ENCODE peak calls at places on chromosomes 6 and 20, in five cellular contexts. X is IMR-90, T is dorsolateral prefrontal cortex, U is PC-3, D is mesothelial cell of epicardium. J is an unnamed sample.

GRCh38 chr6:24755284-24755683 is 19.5 kb upstream of the GMNN start:
- DNase-seq in X (no peak), T (no peak), U (no peak), D (no peak), J (no peak)

GRCh38 chr20:58500256-58500655 is 14.9 kb downstream of the APCDD1L start:
- DNase-seq in X (no peak), T (no peak), U (no peak), D (no peak), J (no peak)

GRCh38 chr6:455006-455585 is 63.5 kb downstream of the IRF4 start:
- DNase-seq in X (peak), T (no peak), U (peak), D (no peak), J (peak)

GRCh38 chr20:31670371-31671228 is 32.9 kb downstream of the COX4I2 start:
- DNase-seq in X (peak), T (peak), U (no peak), D (no peak), J (no peak)

GRCh38 chr6:37705239-37706051 is 7.8 kb upstream of the MDGA1 start:
- DNase-seq in X (peak), T (peak), U (peak), D (peak), J (no peak)

GRCh38 chr6:156839591-156840001 is 62.4 kb downstream of the ARID1B start:
- DNase-seq in X (peak), T (no peak), U (no peak), D (no peak), J (no peak)

GRCh38 chr20:50799176-50799889 is 4.5 kb downstream of the BCAS4 start:
- DNase-seq in X (no peak), T (no peak), U (no peak), D (no peak), J (no peak)

GRCh38 chr6:50257322-50257721 is 207.6 kb upstream of the DEFB112 start:
- DNase-seq in X (no peak), T (no peak), U (no peak), D (no peak), J (no peak)

GRCh38 chr6:148608211-148608951 is 138.4 kb upstream of the UST start:
- DNase-seq in X (peak), T (no peak), U (peak), D (no peak), J (no peak)

GRCh38 chr6:44269168-44269920 is 906 bp upstream of the TMEM151B start:
- DNase-seq in X (no peak), T (no peak), U (no peak), D (no peak), J (no peak)

GRCh38 chr6:158517581-158517980 is 42.3 kb upstream of the TMEM181 start:
- DNase-seq in X (no peak), T (no peak), U (no peak), D (no peak), J (no peak)

GRCh38 chr20:14335122-14335521 is 2.3 kb downstream of the FLRT3 start:
- DNase-seq in X (no peak), T (no peak), U (no peak), D (no peak), J (no peak)

GRCh38 chr20:199996-200395 is 10.5 kb upstream of the DEFB128 start:
- DNase-seq in X (no peak), T (no peak), U (no peak), D (no peak), J (no peak)

GRCh38 chr20:57708694-57709673 is 831 bp downstream of the PMEPA1 start:
- DNase-seq in X (peak), T (no peak), U (no peak), D (no peak), J (no peak)

GRCh38 chr20:35462351-35462750 is 7.0 kb downstream of the CEP250 start:
- DNase-seq in X (no peak), T (no peak), U (no peak), D (no peak), J (no peak)

GRCh38 chr6:7254980-7255825 is 57.8 kb downstream of the SSR1 start:
- DNase-seq in X (no peak), T (no peak), U (no peak), D (no peak), J (no peak)

GRCh38 chr6:17707371-17707651 is 586 bp upstream of the NUP153 start:
- DNase-seq in X (no peak), T (no peak), U (peak), D (no peak), J (no peak)

GRCh38 chr6:106257195-106257594 is 68.4 kb downstream of the ATG5 start:
- DNase-seq in X (peak), T (no peak), U (peak), D (no peak), J (peak)

GRCh38 chr6:136599324-136600011 is 49.2 kb upstream of the MAP7 start:
- DNase-seq in X (peak), T (no peak), U (no peak), D (no peak), J (no peak)

GRCh38 chr6:26543953-26544352 is 5.8 kb downstream of the HMGN4 start:
- DNase-seq in X (peak), T (no peak), U (peak), D (no peak), J (peak)

GRCh38 chr20:38127011-38127621 is 38.0 kb downstream of the TGM2 start:
- DNase-seq in X (peak), T (no peak), U (peak), D (no peak), J (peak)

GRCh38 chr6:31042801-31043200 is 32.5 kb downstream of the MUC22 start:
- DNase-seq in X (peak), T (no peak), U (peak), D (no peak), J (peak)

GRCh38 chr6:38056361-38056760 is 236.8 kb downstream of the ZFAND3 start:
- DNase-seq in X (no peak), T (no peak), U (no peak), D (no peak), J (no peak)

GRCh38 chr6:44201638-44202303 is 15.0 kb upstream of the MYMX start:
- DNase-seq in X (no peak), T (no peak), U (no peak), D (no peak), J (peak)

GRCh38 chr6:110364364-110364763 is 6.2 kb upstream of the METTL24 start:
- DNase-seq in X (no peak), T (no peak), U (no peak), D (no peak), J (no peak)

GRCh38 chr20:46118481-46119020 is 437 bp downstream of the CD40 start:
- DNase-seq in X (no peak), T (no peak), U (no peak), D (no peak), J (peak)

GRCh38 chr6:42269553-42269952 is 51.9 kb upstream of the MRPS10 start:
- DNase-seq in X (no peak), T (no peak), U (no peak), D (no peak), J (no peak)

GRCh38 chr20:46651091-46651962 is at the start of gene SLC13A3:
- DNase-seq in X (no peak), T (no peak), U (no peak), D (no peak), J (no peak)

GRCh38 chr20:10661261-10661660 is 12.5 kb downstream of the JAG1 start:
- DNase-seq in X (no peak), T (no peak), U (no peak), D (no peak), J (no peak)

GRCh38 chr20:58986968-58987517 is 6.0 kb downstream of the NELFCD start:
- DNase-seq in X (no peak), T (no peak), U (no peak), D (no peak), J (no peak)

GRCh38 chr20:38700146-38700545 is 24.1 kb upstream of the SLC32A1 start:
- DNase-seq in X (no peak), T (no peak), U (no peak), D (no peak), J (no peak)

GRCh38 chr6:52904562-52905279 is 4.8 kb downstream of the GSTA3 start:
- DNase-seq in X (no peak), T (no peak), U (peak), D (no peak), J (no peak)

GRCh38 chr6:129069006-129069405 is 186.1 kb downstream of the LAMA2 start:
- DNase-seq in X (no peak), T (no peak), U (no peak), D (no peak), J (no peak)

GRCh38 chr6:127855542-127856159 is 45.2 kb downstream of the THEMIS start:
- DNase-seq in X (peak), T (no peak), U (peak), D (no peak), J (peak)

GRCh38 chr6:127854009-127854408 is 46.8 kb downstream of the THEMIS start:
- DNase-seq in X (no peak), T (no peak), U (peak), D (no peak), J (no peak)

GRCh38 chr6:127857051-127857637 is 43.7 kb downstream of the THEMIS start:
- DNase-seq in X (no peak), T (no peak), U (no peak), D (no peak), J (no peak)

GRCh38 chr6:127845242-127845641 is 55.6 kb downstream of the THEMIS start:
- DNase-seq in X (no peak), T (no peak), U (no peak), D (no peak), J (no peak)

DNA sequence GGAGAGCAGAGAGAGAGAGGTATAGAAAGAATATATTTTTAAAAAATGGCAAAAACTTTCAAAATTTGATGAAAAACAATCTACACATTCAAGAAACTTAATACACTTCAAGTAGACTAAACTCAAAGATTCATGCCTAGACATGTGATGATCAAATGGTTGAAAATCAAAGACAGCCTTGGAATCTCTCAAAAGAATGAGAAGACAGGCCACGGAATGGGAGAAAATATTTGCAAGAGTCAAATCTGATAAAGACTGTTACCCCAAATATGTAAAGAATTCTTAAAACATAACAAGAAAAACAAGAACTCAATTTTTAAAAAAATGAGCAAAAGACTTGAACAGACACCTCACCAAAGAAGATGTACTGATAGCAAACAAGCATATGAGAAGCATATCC is 49.7 kb downstream of the THEMIS start:
- DNase-seq in X (peak), T (no peak), U (no peak), D (no peak), J (no peak)
- TF ChIP-seq CTCF in X (no peak), T (no peak), U (no peak), D (no peak), J (no peak)

DNA sequence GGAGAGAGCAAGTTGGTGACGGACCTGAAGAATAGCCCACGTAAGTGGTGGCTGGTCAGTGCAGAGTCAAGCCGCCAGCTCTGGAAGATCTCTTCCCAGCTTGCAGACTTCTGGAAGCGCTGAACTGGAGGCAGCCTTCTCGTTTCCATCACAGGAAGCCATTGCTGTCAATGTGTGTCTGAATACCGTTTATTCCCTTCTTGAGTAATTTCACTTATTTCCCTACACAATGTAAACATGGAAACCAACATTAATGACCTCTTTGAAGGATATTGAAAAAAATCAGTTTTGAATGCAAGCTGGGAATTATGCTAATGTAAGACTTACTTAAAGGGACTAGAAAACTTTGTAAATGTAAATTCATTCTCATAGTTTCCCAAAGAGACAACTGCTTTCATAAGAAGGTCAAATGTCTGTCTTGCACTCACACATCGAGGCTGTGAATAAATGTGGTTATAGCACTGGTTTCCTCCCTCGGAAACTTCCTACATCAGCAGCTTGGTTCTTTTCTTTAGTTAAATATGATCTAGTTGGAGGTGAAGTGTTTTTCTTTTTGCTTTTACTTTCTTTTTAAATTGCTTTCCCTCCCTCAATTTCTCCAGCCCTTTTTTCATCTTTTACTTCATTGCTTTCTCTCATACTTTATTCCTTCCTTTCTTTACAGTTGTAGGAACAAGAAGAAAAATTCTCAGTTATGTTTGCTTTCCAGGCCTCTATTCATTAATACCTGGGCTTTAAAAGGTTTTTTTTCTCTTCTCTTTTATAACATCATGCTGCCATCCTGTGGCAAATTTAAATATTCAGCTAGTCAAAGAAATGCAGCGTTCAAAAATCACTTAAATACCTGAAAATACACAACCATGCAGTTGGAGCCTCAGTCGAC is 108.2 kb downstream of the TNFAIP3 start:
- DNase-seq in X (peak), T (no peak), U (peak), D (no peak), J (peak)
- TF ChIP-seq CTCF in X (peak), T (no peak), U (peak), D (no peak), J (peak)

DNA sequence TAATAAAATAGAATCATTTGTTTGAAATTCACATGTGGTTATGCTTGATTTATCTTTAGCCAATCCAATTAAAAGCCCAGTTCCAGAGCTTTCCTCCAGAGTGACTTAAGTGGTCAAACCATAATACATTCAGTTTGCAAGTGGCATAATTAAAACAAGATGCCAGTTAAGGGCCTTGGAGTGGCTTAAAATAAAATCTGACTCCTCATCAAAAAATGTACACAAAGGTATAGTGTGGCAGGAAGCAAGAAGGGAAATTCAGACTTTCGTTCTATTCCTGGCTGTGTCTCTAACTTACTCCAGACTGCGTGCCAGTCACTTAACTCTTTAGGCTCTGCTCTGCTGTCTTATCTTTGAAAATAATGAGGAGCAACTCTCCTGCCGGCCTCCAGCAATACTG is 251.3 kb upstream of the PRND start:
- DNase-seq in X (peak), T (no peak), U (peak), D (no peak), J (no peak)
- TF ChIP-seq CTCF in X (peak), T (no peak), U (no peak), D (no peak), J (no peak)

GRCh38 chr20:2139736-2140135 is 38.1 kb downstream of the STK35 start:
- DNase-seq in X (no peak), T (no peak), U (no peak), D (no peak), J (no peak)
- TF ChIP-seq CTCF in X (no peak), T (no peak), U (no peak), D (no peak), J (no peak)

DNA sequence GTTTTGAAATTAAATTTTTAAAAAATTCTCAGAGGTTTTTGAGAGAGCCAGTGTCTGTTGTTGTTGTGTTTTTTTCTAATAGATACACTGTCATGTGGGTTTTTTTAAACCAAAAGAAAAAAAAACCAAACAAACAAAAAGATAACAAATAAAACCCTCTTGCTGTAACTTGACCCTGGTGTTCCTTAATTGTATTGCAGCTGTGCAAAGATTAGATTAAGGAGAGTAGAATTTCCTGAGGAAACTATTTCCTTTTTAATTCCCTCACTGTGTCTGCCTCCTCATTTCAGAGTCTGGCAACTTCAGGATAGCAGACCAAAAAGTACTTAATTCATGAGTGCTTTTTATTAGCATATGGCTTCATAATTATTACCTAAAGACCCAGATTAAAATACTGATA is 281.9 kb downstream of the EPM2A start:
- DNase-seq in X (no peak), T (no peak), U (no peak), D (no peak), J (peak)
- TF ChIP-seq CTCF in X (no peak), T (no peak), U (peak), D (peak), J (peak)

J was measured in RWPE1.